ENCODE peak calls at places on chromosomes 12 and 14, in eight cellular contexts. V is ovary, O is GM10248, A is nephron progenitor cell, D is fibroblast of mammary gland, U is thoracic aorta, B is lower lobe of right lung, J is AG04450. N is an unnamed sample.

GRCh38 chr12:51826881-51827280 is 21.6 kb downstream of the FIGNL2 start:
- DNase-seq in V (no peak), O (no peak), A (no peak), D (no peak), U (no peak), B (no peak), J (no peak), N (no peak)

GRCh38 chr12:52380271-52380694 is 5.2 kb downstream of the KRT84 start:
- DNase-seq in V (no peak), O (no peak), A (peak; percentile 58), D (peak; percentile 29), U (no peak), B (peak; percentile 46), J (no peak), N (peak; percentile 26)

GRCh38 chr14:102592969-102593840 is 756 bp downstream of the RCOR1 start:
- DNase-seq in V (peak; percentile 56), O (peak; percentile 55), A (peak; percentile 67), D (peak; percentile 31), U (no peak), B (peak; percentile 72), J (no peak), N (peak; percentile 36)

GRCh38 chr12:68119724-68120211 is 39.8 kb downstream of the IFNG start:
- DNase-seq in V (no peak), O (peak; percentile 41), A (no peak), D (no peak), U (no peak), B (no peak), J (no peak), N (no peak)

GRCh38 chr14:86673523-86673969 is 1143.6 kb downstream of the FLRT2 start:
- DNase-seq in V (no peak), O (no peak), A (no peak), D (no peak), U (no peak), B (no peak), J (no peak), N (no peak)

GRCh38 chr12:69238589-69239285 is 632 bp upstream of the CPSF6 start:
- DNase-seq in V (no peak), O (no peak), A (no peak), D (no peak), U (no peak), B (no peak), J (no peak), N (no peak)

GRCh38 chr12:79689477-79690155 is 1.1 kb downstream of the PAWR start:
- DNase-seq in V (peak; percentile 62), O (peak; percentile 54), A (peak; percentile 66), D (peak; percentile 46), U (peak; percentile 7), B (peak; percentile 68), J (no peak), N (peak; percentile 28)

GRCh38 chr14:53331247-53331646 is 178.1 kb upstream of the DDHD1 start:
- DNase-seq in V (no peak), O (no peak), A (no peak), D (peak; percentile 92), U (no peak), B (no peak), J (no peak), N (peak; percentile 30)

GRCh38 chr12:64625243-64626077 is 15.2 kb downstream of the RASSF3 start:
- DNase-seq in V (peak; percentile 51), O (peak; percentile 49), A (no peak), D (peak; percentile 89), U (peak; percentile 58), B (no peak), J (peak; percentile 76), N (peak; percentile 87)

GRCh38 chr12:62260733-62261683 is 804 bp downstream of the USP15 start:
- DNase-seq in V (no peak), O (peak; percentile 47), A (peak; percentile 7), D (peak; percentile 46), U (no peak), B (peak; percentile 63), J (no peak), N (peak; percentile 26)

GRCh38 chr12:112539221-112539620 is 120.5 kb downstream of the PTPN11 start:
- DNase-seq in V (no peak), O (no peak), A (no peak), D (no peak), U (no peak), B (no peak), J (no peak), N (no peak)
- TF ChIP-seq CTCF in V (no peak), O (no peak), A (no peak), D (peak; percentile 2), U (no peak), B (no peak), J (peak; percentile 8), N (peak; percentile 35)

GRCh38 chr14:104096318-104096717 is 10.8 kb downstream of the ASPG start:
- DNase-seq in V (peak; percentile 15), O (no peak), A (no peak), D (no peak), U (no peak), B (no peak), J (no peak), N (no peak)

GRCh38 chr14:104095426-104096310 is 10.2 kb downstream of the ASPG start:
- DNase-seq in V (peak; percentile 20), O (no peak), A (no peak), D (no peak), U (no peak), B (peak; percentile 42), J (no peak), N (no peak)

GRCh38 chr14:104098272-104099095 is 13.0 kb downstream of the ASPG start:
- DNase-seq in V (peak; percentile 10), O (no peak), A (no peak), D (no peak), U (no peak), B (peak; percentile 32), J (no peak), N (no peak)

GRCh38 chr14:104094709-104095425 is 9.4 kb downstream of the ASPG start:
- DNase-seq in V (peak; percentile 69), O (peak; percentile 86), A (peak; percentile 95), D (peak; percentile 28), U (no peak), B (peak; percentile 80), J (no peak), N (peak; percentile 13)

DNA sequence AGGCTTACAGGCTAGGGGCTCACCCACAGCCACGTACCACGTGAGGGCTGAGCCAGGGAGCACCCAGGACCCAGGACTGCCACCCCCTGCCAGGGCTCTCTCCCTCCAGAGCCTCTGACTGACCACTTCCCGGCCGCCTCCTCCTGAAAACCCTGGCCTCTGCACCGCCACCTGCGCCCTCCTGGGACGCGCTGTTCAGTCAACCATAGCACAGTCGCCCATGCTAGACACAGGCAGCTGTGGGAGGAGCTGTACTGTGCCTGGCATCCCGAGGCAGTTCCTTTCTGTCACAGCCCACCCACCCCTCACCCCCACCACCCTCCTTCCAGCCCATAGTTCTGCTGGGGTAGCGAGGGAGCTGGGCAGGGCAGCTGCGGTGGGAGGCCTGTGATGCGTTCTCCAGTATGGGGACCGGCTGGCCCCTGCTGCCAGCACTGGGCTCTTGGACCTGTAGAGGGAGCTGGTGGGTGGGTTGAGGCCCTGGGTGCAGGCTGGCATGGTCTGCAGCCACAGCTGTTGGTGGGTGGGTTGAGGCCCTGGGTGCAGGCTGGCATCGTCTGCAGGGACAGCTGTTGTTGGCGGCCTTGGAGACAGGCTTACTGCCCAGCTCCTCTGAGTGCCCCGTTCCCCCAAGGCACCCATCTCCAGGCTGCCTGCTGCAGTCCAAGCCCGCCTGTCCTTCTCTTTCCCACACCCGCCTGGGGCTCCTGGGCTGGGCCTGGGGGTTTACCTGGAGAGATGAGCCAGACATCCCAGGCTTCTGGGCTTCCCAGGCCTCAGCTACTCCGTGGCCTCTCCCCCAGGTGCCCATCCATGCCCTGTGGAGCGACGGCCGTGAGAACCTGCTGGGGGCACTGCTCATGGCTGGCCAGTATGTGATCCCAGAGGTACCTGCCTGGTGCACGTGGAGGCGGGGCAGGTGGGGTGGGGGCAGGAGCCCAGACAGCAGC is 11.5 kb downstream of the ASPG start:
- DNase-seq in V (peak; percentile 17), O (no peak), A (peak; percentile 34), D (no peak), U (no peak), B (peak; percentile 28), J (no peak), N (no peak)
- TF ChIP-seq CTCF in V (no peak), O (no peak), A (peak; percentile 23), D (no peak), U (no peak), B (no peak), J (no peak), N (peak; percentile 29)

DNA sequence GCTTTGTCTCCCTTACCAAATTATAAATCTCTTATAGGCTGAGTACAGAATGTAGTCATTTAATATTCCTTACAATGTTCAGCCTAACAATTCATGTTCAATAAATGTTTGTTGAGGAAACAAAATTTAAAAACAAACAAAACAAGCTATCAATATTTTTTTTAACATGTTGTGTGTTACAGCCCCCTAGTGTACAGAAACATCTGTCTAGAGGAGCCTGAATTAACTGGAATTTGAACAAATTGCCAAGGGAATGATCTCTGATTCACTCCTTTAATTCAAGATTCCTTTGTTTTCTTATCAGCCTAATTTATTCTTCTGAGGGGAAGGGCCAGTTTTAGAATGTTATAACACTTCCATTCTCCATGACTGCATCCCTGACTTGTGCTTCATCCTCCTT is 127.1 kb downstream of the CMAS start:
- DNase-seq in V (no peak), O (no peak), A (no peak), D (peak; percentile 18), U (no peak), B (no peak), J (no peak), N (no peak)
- TF ChIP-seq CTCF in V (no peak), O (no peak), A (no peak), D (peak; percentile 25), U (no peak), B (no peak), J (no peak), N (no peak)

DNA sequence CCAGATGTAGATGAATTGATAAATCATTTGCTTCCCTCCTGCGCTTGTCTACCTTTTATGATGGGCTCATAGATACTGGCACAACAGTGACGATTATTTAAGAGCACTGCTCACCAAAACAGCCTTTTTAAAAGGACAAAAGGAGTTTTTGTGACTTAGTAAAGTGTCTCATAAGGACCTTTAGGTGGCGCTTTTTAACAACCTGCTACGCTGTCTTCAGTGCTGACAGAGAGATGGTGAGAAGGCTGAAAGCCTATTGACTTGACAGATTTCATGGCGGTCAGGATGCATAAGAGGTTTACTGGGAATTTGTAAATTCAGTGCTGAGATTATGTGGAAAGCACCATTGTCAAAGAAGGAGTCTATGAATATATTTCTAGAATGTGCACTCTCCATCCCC is 87.6 kb downstream of the SLC15A5 start:
- DNase-seq in V (no peak), O (no peak), A (no peak), D (no peak), U (no peak), B (no peak), J (no peak), N (peak; percentile 14)
- TF ChIP-seq CTCF in V (no peak), O (no peak), A (peak; percentile 22), D (no peak), U (no peak), B (no peak), J (peak; percentile 26), N (peak; percentile 70)

DNA sequence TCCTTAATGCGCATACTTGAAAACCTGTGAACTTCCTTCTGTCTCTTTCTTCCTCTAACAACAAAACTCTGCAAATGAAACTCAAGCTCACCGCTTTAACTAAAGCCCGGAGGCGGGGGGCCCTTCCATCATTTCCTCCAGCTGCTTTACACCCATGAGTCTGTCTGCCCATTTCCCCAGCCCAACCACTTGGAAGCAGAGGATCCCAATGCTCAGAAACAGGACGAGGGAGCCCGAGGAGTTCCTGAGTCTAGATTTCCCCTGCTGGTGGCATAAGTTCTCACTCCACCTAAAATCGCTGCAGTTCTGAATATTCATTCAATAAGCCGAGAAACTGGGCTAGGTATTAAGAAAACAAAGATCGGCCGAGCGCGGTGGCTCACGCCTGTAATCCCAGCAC is 30.8 kb downstream of the GPR19 start:
- DNase-seq in V (no peak), O (no peak), A (no peak), D (no peak), U (no peak), B (no peak), J (no peak), N (no peak)
- TF ChIP-seq CTCF in V (no peak), O (no peak), A (no peak), D (no peak), U (no peak), B (no peak), J (no peak), N (no peak)

N was measured in HFFc6.